ENCODE peak calls at places on chromosome 1, in six cellular contexts. S, K, M, U, V and I are unnamed samples.

GRCh38 chr1:115302390-115302961 is 35.6 kb downstream of the NGF start:
- DNase-seq in U (no peak), V (peak), S (peak), M (no peak), K (no peak), I (no peak)

GRCh38 chr1:51300270-51300669 is 30.1 kb downstream of the TTC39A start:
- DNase-seq in U (no peak), S (no peak), V (no peak), K (no peak), M (no peak), I (no peak)

GRCh38 chr1:27940297-27940696 is 5.5 kb downstream of the SMPDL3B start:
- DNase-seq in K (no peak), V (no peak), M (peak), S (no peak), U (no peak), I (peak)

GRCh38 chr1:114336360-114336759 is 174.6 kb downstream of the TRIM33 start:
- DNase-seq in S (no peak), V (no peak), U (no peak), K (peak), M (no peak), I (no peak)

GRCh38 chr1:215958836-215959235 is 391.7 kb downstream of the KCTD3 start:
- DNase-seq in S (no peak), V (no peak), K (no peak), M (no peak), U (no peak), I (no peak)

GRCh38 chr1:160169553-160170399 is 18.4 kb downstream of the ATP1A4 start:
- DNase-seq in M (peak), K (no peak), S (no peak), U (no peak), V (no peak), I (no peak)

GRCh38 chr1:196685506-196685905 is 33.7 kb downstream of the CFH start:
- DNase-seq in S (peak), K (no peak), V (no peak), U (no peak), M (no peak), I (no peak)

GRCh38 chr1:186375152-186375928 is at the start of the genes ODR4 and TPR:
- DNase-seq in K (peak), S (peak), M (peak), U (peak), V (peak), I (peak)